ENCODE peak calls at places on chromosomes 3 and 15, in eight cellular contexts. S is ovary; C is spleen; Z is neural crest cell; P is OCI-LY7; X is astrocyte of the spinal cord; F is CD8-positive, alpha-beta T cell; A is GM13976. M is an unnamed sample.

GRCh38 chr15:87902772-87903388 is 353.7 kb downstream of the NTRK3 start:
- DNase-seq in S (no peak), C (no peak), Z (no peak), P (no peak), X (no peak), F (no peak), A (no peak), M (no peak)

GRCh38 chr3:38579551-38580449 is 69.7 kb downstream of the SCN5A start:
- DNase-seq in S (no peak), C (peak), Z (no peak), P (peak), X (peak), F (no peak), A (peak), M (peak)

GRCh38 chr3:64190517-64191515 is 34.5 kb downstream of the PRICKLE2 start:
- DNase-seq in S (no peak), C (no peak), Z (no peak), P (no peak), X (peak), F (no peak), A (no peak), M (no peak)

GRCh38 chr3:181711325-181712135 is at the start of gene SOX2:
- DNase-seq in S (peak), C (peak), Z (peak), P (peak), X (peak), F (no peak), A (peak), M (peak)

GRCh38 chr3:195102609-195103467 is 168.1 kb downstream of the XXYLT1 start:
- DNase-seq in S (no peak), C (peak), Z (no peak), P (no peak), X (peak), F (no peak), A (no peak), M (no peak)

GRCh38 chr3:177262396-177262795 is 65.1 kb upstream of the TBL1XR1 start:
- DNase-seq in S (no peak), C (no peak), Z (no peak), P (no peak), X (peak), F (no peak), A (no peak), M (no peak)

GRCh38 chr3:129343643-129344360 is 65.1 kb downstream of the HMCES start:
- DNase-seq in S (no peak), C (no peak), Z (peak), P (peak), X (no peak), F (no peak), A (peak), M (peak)

GRCh38 chr15:84953726-84954125 is 27.9 kb upstream of the PDE8A start:
- DNase-seq in S (no peak), C (no peak), Z (no peak), P (no peak), X (no peak), F (no peak), A (no peak), M (no peak)

GRCh38 chr3:148005456-148005855 is 596.3 kb downstream of the ZIC1 start:
- DNase-seq in S (no peak), C (no peak), Z (no peak), P (no peak), X (no peak), F (no peak), A (no peak), M (no peak)

GRCh38 chr3:5581743-5582142 is 394.2 kb downstream of the EDEM1 start:
- DNase-seq in S (no peak), C (no peak), Z (no peak), P (no peak), X (no peak), F (no peak), A (no peak), M (no peak)

GRCh38 chr15:70826634-70827033 is 27.3 kb downstream of the LARP6 start:
- DNase-seq in S (no peak), C (no peak), Z (no peak), P (no peak), X (peak), F (no peak), A (no peak), M (no peak)

GRCh38 chr3:148711981-148712666 is 14.4 kb downstream of the AGTR1 start:
- DNase-seq in S (no peak), C (no peak), Z (no peak), P (no peak), X (no peak), F (no peak), A (no peak), M (no peak)

GRCh38 chr15:62253294-62253693 is 88.2 kb upstream of the C2CD4B start:
- DNase-seq in S (no peak), C (no peak), Z (no peak), P (peak), X (no peak), F (no peak), A (no peak), M (no peak)
- TF ChIP-seq CTCF in S (no peak), C (no peak), Z (no peak), P (no peak), X (no peak), F (no peak), A (no peak), M (no peak)

DNA sequence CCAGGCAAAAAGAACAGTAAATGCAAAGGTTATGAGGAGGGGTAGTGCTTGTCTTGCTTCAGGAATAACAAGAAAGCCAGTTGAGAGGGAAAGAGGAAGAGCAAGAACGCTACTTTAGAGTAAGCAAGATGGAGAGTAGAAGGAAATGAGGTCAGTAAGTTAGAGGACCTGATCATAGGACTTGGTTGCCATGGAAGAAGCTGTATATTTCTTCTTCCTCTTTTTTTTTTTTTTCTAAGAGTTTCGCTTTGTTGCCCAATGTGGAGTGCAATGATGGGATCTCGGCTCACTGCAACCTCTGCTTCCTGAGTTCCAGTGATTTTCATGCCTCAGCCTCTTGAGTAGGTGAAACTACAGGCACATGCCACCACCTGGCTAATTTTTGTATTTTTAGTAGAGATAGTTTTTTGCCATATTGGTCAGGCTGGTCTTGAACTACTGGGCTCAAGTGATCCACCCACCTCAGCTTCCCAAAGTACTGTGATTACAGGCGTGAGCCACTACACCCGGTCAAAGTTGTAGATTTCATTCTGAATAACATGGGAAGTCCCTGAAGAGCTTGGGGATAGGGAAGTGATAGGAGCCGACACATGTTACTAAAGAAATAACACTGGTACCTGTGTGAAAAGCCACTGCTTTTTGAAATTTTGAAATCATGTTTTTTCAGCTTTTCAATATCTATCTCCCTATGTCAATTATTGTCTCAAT is 527.9 kb upstream of the NAALADL2 start:
- DNase-seq in S (no peak), C (no peak), Z (no peak), P (no peak), X (no peak), F (no peak), A (no peak), M (no peak)
- TF ChIP-seq CTCF in S (no peak), C (no peak), Z (no peak), P (no peak), X (no peak), F (no peak), A (no peak), M (no peak)

DNA sequence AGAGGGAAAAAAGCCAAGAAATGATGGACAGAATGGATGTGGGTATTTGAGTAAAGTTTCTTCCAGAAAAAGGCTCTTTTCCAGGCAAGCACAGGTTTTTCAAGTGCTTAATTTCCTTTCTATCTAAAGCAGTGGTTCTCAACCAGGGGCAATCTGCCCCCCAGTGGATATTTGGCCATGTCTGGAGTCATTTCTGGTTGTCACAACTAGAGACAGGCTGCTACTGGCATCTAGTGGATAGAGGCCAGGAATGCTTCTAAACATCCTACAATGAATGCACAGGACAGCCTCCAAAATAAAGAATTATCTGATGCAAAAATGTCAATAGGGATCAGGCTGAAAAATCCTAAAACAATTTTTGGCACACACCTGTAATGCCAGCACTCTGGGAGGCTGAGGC is 23.9 kb downstream of the SEC22C start:
- DNase-seq in S (no peak), C (no peak), Z (no peak), P (peak), X (no peak), F (no peak), A (no peak), M (no peak)
- TF ChIP-seq CTCF in S (no peak), C (no peak), Z (no peak), P (peak), X (no peak), F (peak), A (peak), M (peak)

GRCh38 chr15:56292546-56293316 is 49.1 kb upstream of the RFX7 start:
- DNase-seq in S (no peak), C (no peak), Z (no peak), P (no peak), X (no peak), F (no peak), A (no peak), M (no peak)

GRCh38 chr15:56291741-56292140 is 48.1 kb upstream of the RFX7 start:
- DNase-seq in S (no peak), C (no peak), Z (no peak), P (no peak), X (no peak), F (no peak), A (no peak), M (no peak)

GRCh38 chr15:56298723-56299122 is 55.0 kb upstream of the RFX7 start:
- DNase-seq in S (no peak), C (no peak), Z (no peak), P (no peak), X (no peak), F (no peak), A (no peak), M (no peak)

GRCh38 chr15:56293495-56294292 is 50.0 kb upstream of the RFX7 start:
- DNase-seq in S (no peak), C (no peak), Z (no peak), P (no peak), X (no peak), F (no peak), A (no peak), M (no peak)

GRCh38 chr15:56295433-56295832 is 51.8 kb upstream of the RFX7 start:
- DNase-seq in S (no peak), C (no peak), Z (no peak), P (no peak), X (no peak), F (no peak), A (no peak), M (no peak)
- TF ChIP-seq CTCF in S (no peak), C (no peak), Z (no peak), P (peak), X (no peak), F (no peak), A (no peak), M (peak)

DNA sequence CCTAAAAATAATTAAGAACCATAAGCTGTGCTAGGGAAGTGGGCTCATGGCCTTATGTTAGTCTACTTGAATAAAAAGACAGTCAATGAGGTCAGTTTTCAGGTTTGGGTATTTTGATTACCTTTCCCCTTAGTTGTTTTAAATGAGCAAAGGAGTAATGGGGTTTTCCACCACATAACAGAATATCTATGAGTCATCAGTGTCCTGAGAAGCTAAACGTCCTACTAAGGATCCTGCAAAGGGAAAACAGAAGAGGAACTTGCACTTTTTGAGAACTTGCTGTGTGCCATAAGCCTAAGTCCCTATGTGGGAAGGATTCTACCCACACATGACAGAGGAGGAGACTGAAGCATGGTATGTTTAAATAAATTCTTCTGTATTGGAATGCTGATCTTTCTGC is 292.8 kb upstream of the TMC3 start:
- DNase-seq in S (no peak), C (no peak), Z (no peak), P (no peak), X (no peak), F (no peak), A (no peak), M (peak)
- TF ChIP-seq CTCF in S (no peak), C (no peak), Z (no peak), P (no peak), X (no peak), F (no peak), A (no peak), M (no peak)

GRCh38 chr3:124351430-124352142 is 359.7 kb upstream of the ROPN1 start:
- DNase-seq in S (no peak), C (no peak), Z (peak), P (peak), X (peak), F (no peak), A (peak), M (peak)
- TF ChIP-seq CTCF in S (no peak), C (no peak), Z (peak), P (peak), X (peak), F (no peak), A (peak), M (peak)

GRCh38 chr15:90530250-90531051 is 728 bp downstream of the CRTC3 start:
- DNase-seq in S (peak), C (peak), Z (peak), P (peak), X (peak), F (peak), A (peak), M (peak)

GRCh38 chr15:90529008-90529368 is 735 bp upstream of the CRTC3 start:
- DNase-seq in S (no peak), C (no peak), Z (no peak), P (no peak), X (no peak), F (no peak), A (no peak), M (no peak)

GRCh38 chr15:90531147-90531546 is 1.4 kb downstream of the CRTC3 start:
- DNase-seq in S (no peak), C (no peak), Z (no peak), P (no peak), X (no peak), F (no peak), A (no peak), M (no peak)

GRCh38 chr15:90535254-90535653 is 5.5 kb downstream of the CRTC3 start:
- DNase-seq in S (no peak), C (no peak), Z (no peak), P (no peak), X (no peak), F (no peak), A (no peak), M (no peak)

DNA sequence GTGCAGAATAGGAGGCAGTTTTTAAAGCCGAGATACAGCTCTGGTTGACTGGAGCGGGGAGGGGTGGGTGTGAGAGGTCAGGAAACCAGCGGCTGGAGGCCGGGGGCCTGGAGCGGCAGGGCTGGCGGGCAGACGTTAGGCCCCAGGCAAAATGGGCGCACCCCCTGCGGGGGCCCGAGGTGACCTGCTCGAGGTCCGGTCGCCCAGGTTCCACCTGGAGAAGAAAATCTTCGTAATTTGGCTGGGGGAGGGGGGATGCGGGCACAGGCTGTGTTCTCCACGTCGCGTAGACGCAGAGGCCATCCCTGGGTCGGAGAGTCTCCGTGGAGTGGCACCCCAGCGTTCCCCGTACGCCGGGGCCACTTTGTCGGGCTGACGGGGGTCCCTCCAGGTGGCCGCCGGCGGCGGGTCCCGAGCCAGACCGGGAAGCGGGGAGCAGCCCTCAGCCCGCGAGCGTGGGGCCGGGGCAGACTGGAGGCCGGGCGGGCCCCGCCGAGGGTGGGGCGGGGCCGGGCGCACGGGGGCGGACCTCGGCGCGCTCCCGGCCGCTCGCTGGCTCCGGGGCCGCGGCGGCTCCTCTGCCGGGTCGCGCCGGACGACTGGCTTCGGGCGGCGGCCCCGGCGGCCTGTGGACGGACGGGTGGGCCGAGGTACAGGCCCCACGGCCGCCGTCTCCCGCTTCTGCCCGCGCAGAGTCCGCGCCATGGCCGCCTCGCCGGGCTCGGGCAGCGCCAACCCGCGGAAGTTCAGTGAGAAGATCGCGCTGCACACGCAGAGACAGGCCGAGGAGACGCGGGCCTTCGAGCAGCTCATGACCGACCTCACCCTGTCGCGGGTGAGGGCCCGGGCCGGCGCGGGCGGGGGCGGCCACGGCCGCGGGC is at the start of gene CRTC3:
- DNase-seq in S (peak), C (peak), Z (peak), P (peak), X (peak), F (peak), A (peak), M (peak)
- TF ChIP-seq CTCF in S (no peak), C (no peak), Z (no peak), P (no peak), X (peak), F (no peak), A (peak), M (peak)